ENCODE peak calls at places on chromosome 3, in ten cellular contexts. C is HepG2, O is HTR-8/SVneo, P is progenitor cell of endocrine pancreas, F is GM13977, I is frontal cortex, Q is hepatic stellate cell, T is adrenal gland, N is ecto neural progenitor cell, D is NCI-H1694 treated with DMSO at 0.1 percent for 48 hours. K is an unnamed sample.

GRCh38 chr3:71369733-71370391 is 213.7 kb downstream of the FOXP1 start:
- DNase-seq in O (no peak), N (no peak), T (no peak), I (no peak), F (no peak), P (no peak), Q (no peak), C (no peak), D (no peak), K (no peak)

GRCh38 chr3:20230954-20231353 is 44.9 kb upstream of the SGO1 start:
- DNase-seq in C (no peak), Q (no peak), T (no peak), P (no peak), D (no peak), O (no peak), F (no peak), N (no peak), I (no peak), K (peak)

GRCh38 chr3:104846270-104846669 is 520.4 kb upstream of the ALCAM start:
- DNase-seq in C (no peak), Q (peak), P (no peak), O (no peak), I (no peak), D (no peak), F (no peak), N (no peak), T (no peak), K (no peak)

GRCh38 chr3:162376761-162377160 is 880.2 kb downstream of the OTOL1 start:
- DNase-seq in O (no peak), D (no peak), N (no peak), P (no peak), C (no peak), I (no peak), F (no peak), T (no peak), Q (no peak), K (no peak)

GRCh38 chr3:139105154-139105702 is 60.5 kb upstream of the PRR23C start:
- DNase-seq in F (no peak), P (no peak), T (no peak), I (no peak), C (no peak), Q (no peak), D (no peak), N (peak), O (no peak), K (no peak)

GRCh38 chr3:16071246-16071645 is 103.2 kb upstream of the GALNT15 start:
- DNase-seq in F (no peak), D (no peak), I (no peak), P (no peak), T (no peak), O (no peak), Q (no peak), C (peak), N (no peak), K (no peak)

GRCh38 chr3:86104154-86104553 is 886.8 kb downstream of the VGLL3 start:
- DNase-seq in T (no peak), C (no peak), Q (no peak), F (no peak), O (no peak), D (no peak), P (no peak), N (no peak), I (no peak), K (no peak)

GRCh38 chr3:43872901-43873300 is 182.2 kb downstream of the ABHD5 start:
- DNase-seq in D (no peak), O (peak), N (peak), I (no peak), F (no peak), T (no peak), C (no peak), Q (peak), P (no peak), K (no peak)

GRCh38 chr3:49024449-49024848 is 2.5 kb downstream of the NDUFAF3 start:
- DNase-seq in I (no peak), O (no peak), N (no peak), T (no peak), Q (no peak), D (no peak), P (no peak), F (no peak), C (no peak), K (no peak)

GRCh38 chr3:132550579-132551305 is 46.3 kb upstream of the ACKR4 start:
- DNase-seq in Q (no peak), N (no peak), C (no peak), O (no peak), I (no peak), D (no peak), T (no peak), P (no peak), F (no peak), K (no peak)

GRCh38 chr3:42505203-42505848 is 2.9 kb downstream of the VIPR1 start:
- DNase-seq in N (peak), Q (no peak), C (no peak), F (no peak), T (no peak), O (no peak), I (no peak), D (no peak), P (no peak), K (no peak)

K was measured in G401.